ENCODE peak calls at places on chromosomes 12 and 14, in ten cellular contexts. X, C, E, V, P, J, G, M, Y and B are unnamed samples. For H3K4me1, the result is how much of the 10 kb centered on the place peaks cover.

GRCh38 chr14:88417594-88417993 is 32.1 kb downstream of the SPATA7 start:
- DNase-seq in X (no peak), C (no peak), E (no peak), V (no peak), P (peak), J (no peak), G (no peak), M (no peak), Y (no peak), B (no peak)

GRCh38 chr14:31596691-31597090 is 35.5 kb downstream of the NUBPL start:
- DNase-seq in X (peak), C (no peak), E (no peak), V (no peak), P (no peak), J (no peak), G (no peak), M (no peak), Y (no peak), B (no peak)

GRCh38 chr14:75198291-75198933 is 22.0 kb upstream of the TMED10 start:
- DNase-seq in X (no peak), C (peak), E (peak), V (no peak), P (no peak), J (peak), G (no peak), M (peak), Y (no peak), B (no peak)

GRCh38 chr14:64654072-64654899 is 49.9 kb upstream of the PLEKHG3 start:
- DNase-seq in X (peak), C (peak), E (no peak), V (no peak), P (peak), J (no peak), G (no peak), M (no peak), Y (no peak), B (no peak)

GRCh38 chr12:40342010-40342409 is 117.2 kb downstream of the LRRK2 start:
- DNase-seq in X (no peak), C (no peak), E (no peak), V (no peak), P (no peak), J (peak), G (no peak), M (no peak), Y (no peak), B (no peak)

GRCh38 chr12:18718462-18718861 is 19.4 kb downstream of the PLCZ1 start:
- DNase-seq in X (no peak), C (no peak), E (no peak), V (no peak), P (peak), J (no peak), G (no peak), M (no peak), Y (no peak), B (no peak)

GRCh38 chr14:91371990-91372375 is 45.6 kb downstream of the CCDC88C start:
- DNase-seq in X (no peak), C (no peak), E (no peak), V (no peak), P (no peak), J (no peak), G (no peak), M (no peak), Y (no peak), B (no peak)

GRCh38 chr12:114665411-114666181 is 18.4 kb downstream of the TBX3 start:
- DNase-seq in X (no peak), C (no peak), E (no peak), V (no peak), P (peak), J (no peak), G (peak), M (no peak), Y (no peak), B (no peak)

GRCh38 chr12:120469450-120470149 is at the start of gene SRSF9:
- DNase-seq in X (peak), C (peak), E (peak), V (peak), P (peak), J (peak), G (peak), M (peak), Y (peak), B (peak)

GRCh38 chr12:25324861-25325260 is 74.1 kb upstream of the KRAS start:
- DNase-seq in X (no peak), C (no peak), E (no peak), V (no peak), P (no peak), J (no peak), G (no peak), M (no peak), Y (no peak), B (no peak)

GRCh38 chr14:34806257-34806656 is 68.9 kb downstream of the BAZ1A start:
- DNase-seq in X (no peak), C (no peak), E (no peak), V (no peak), P (no peak), J (no peak), G (no peak), M (no peak), Y (no peak), B (no peak)

GRCh38 chr14:102262894-102263462 is 42.0 kb downstream of the MOK start:
- DNase-seq in X (peak), C (peak), E (no peak), V (no peak), P (peak), J (no peak), G (peak), M (no peak), Y (no peak), B (no peak)

GRCh38 chr12:93322784-93323183 is 54.9 kb upstream of the NUDT4 start:
- DNase-seq in X (peak), C (no peak), E (no peak), V (no peak), P (peak), J (no peak), G (no peak), M (no peak), Y (no peak), B (no peak)

GRCh38 chr12:111453071-111453989 is 47.6 kb downstream of the SH2B3 start:
- DNase-seq in X (no peak), C (no peak), E (no peak), V (no peak), P (no peak), J (peak), G (no peak), M (no peak), Y (no peak), B (peak)

GRCh38 chr14:99407416-99407815 is 73.2 kb downstream of the SETD3 start:
- DNase-seq in X (no peak), C (no peak), E (no peak), V (no peak), P (no peak), J (no peak), G (no peak), M (no peak), Y (no peak), B (peak)

GRCh38 chr12:112992541-112993398 is 14.5 kb downstream of the OAS2 start:
- DNase-seq in X (peak), C (peak), E (no peak), V (peak), P (peak), J (peak), G (peak), M (no peak), Y (peak), B (no peak)

GRCh38 chr14:97771340-97772045 is 974.3 kb downstream of the VRK1 start:
- DNase-seq in X (no peak), C (no peak), E (no peak), V (no peak), P (peak), J (no peak), G (no peak), M (no peak), Y (no peak), B (no peak)

GRCh38 chr14:93228550-93228949 is 21.5 kb downstream of the UBR7 start:
- DNase-seq in X (no peak), C (no peak), E (no peak), V (no peak), P (no peak), J (no peak), G (no peak), M (no peak), Y (no peak), B (no peak)

GRCh38 chr14:32938719-32939253 is at the start of gene NPAS3:
- DNase-seq in X (no peak), C (peak), E (no peak), V (no peak), P (no peak), J (no peak), G (peak), M (no peak), Y (no peak), B (no peak)

GRCh38 chr12:99648183-99648582 is 630 bp downstream of the GARIN6 start:
- DNase-seq in X (no peak), C (no peak), E (no peak), V (no peak), P (no peak), J (no peak), G (no peak), M (no peak), Y (no peak), B (no peak)

GRCh38 chr12:46266869-46267617 is 1.8 kb downstream of the SLC38A1 start:
- DNase-seq in X (peak), C (peak), E (peak), V (peak), P (peak), J (peak), G (peak), M (peak), Y (no peak), B (peak)

GRCh38 chr12:1217191-1217949 is 226.3 kb downstream of the ERC1 start:
- DNase-seq in X (peak), C (peak), E (no peak), V (no peak), P (peak), J (no peak), G (peak), M (no peak), Y (peak), B (no peak)

GRCh38 chr14:100116134-100116533 is 43.3 kb downstream of the DEGS2 start:
- DNase-seq in X (no peak), C (no peak), E (no peak), V (no peak), P (no peak), J (no peak), G (no peak), M (no peak), Y (no peak), B (no peak)

DNA sequence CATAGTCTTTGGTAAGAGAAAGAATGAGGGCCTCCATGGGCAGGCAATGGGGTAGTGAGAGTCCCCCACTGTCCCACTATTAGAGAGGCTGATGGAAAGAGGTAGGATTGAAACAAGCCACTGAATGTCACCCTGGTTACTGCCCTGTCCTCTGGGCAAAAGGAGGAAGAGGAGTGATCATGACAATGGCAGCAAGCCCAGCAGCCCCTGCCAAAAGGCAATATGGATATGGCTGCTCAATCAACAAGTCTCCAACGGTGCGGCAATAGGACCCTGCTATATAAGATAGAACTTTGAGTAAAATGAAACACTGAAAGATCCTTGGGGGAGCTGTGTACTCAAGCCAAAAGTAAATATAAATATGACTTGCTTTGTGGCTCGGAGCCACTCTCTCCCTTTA is 6.1 kb downstream of the POMT2 start:
- DNase-seq in X (no peak), C (no peak), E (no peak), V (no peak), P (peak), J (no peak), G (no peak), M (no peak), Y (no peak), B (no peak)
- H3K4me1 ChIP-seq in X (under half), C (under half), E (under half), V (under half), P (half or more), J (under half), G (under half), M (under half), Y (under half), B (under half)

GRCh38 chr12:53987748-53988147 is 2.8 kb downstream of the HOXC10 start:
- DNase-seq in X (no peak), C (no peak), E (no peak), V (no peak), P (no peak), J (no peak), G (no peak), M (no peak), Y (no peak), B (no peak)
- H3K27ac ChIP-seq in X (no peak), C (no peak), E (no peak), V (no peak), P (no peak), J (no peak), G (no peak), M (no peak), Y (peak), B (no peak)

DNA sequence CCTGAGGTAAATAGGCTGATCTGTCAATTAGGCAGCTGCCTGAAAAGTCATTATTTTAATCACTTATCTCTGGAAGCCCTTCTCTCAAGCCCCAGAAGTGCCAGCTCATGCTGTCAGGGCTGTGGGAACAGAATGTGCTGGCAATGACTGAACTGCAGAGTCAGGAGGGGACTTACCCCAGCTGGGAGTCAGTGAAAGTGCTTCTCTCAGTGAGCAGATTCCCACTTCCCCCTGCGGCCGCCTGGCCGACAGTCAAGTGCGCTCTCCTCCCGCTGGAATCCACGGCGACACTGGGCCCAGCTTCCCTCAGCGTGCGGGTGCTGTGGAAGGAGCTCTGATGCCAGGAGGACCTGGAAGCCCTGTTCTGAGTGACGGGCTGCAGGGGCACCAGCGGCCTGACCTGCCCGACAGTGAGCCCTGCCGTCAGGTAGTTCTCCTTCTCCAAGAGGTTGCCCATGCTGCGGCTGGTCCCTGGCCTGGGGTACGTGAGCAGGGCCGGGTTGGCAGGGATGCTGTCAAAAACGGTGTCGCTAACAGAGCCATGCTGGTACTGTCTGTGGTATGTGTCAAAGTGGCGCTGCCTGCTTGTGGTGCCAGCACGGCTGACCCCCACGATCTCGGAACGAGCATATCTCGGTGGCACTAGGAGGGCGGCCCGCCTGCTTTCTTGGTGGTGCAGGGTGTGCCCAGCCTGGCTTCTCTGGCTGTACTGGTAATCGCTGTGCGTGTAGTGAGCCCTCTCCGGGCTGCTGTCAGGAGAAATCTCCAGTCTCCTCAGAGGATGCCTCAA is 18.7 kb downstream of the PKP2 start:
- DNase-seq in X (no peak), C (peak), E (peak), V (no peak), P (no peak), J (no peak), G (no peak), M (peak), Y (no peak), B (no peak)
- H3K4me3 ChIP-seq in X (no peak), C (no peak), E (no peak), V (no peak), P (no peak), J (no peak), G (no peak), M (no peak), Y (no peak), B (no peak)

DNA sequence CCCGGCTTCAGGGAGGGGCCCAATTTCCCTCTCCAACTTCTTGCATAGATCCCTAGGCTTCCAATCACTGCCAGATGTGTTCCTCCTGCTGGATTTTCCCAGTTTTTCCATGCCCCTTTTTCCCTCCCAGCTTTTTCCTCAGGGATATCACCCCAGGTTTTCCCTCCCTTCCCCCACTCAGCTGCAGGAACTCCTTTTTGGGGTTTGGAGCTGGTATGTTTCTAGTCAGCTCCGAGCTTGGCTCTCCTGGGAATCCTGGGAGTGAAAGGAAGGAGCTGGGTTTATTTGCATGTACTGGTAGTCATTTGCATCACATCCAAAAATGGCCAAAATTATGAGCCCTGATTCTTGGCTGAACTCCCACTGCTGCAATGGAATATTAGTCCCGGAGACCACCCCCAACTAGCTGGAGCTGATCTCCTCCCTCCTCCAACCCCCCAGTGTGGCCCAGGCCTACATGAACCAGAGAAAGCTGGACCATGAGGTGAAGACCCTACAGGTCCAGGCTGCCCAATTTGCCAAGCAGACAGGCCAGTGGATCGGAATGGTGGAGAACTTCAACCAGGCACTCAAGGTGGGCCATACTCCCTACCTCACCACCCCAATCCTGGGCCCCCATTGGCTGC is 1.4 kb upstream of the RDH5 start:
- DNase-seq in X (no peak), C (peak), E (peak), V (no peak), P (no peak), J (no peak), G (no peak), M (no peak), Y (no peak), B (no peak)
- H3K4me1 ChIP-seq in X (under half), C (under half), E (under half), V (half or more), P (half or more), J (under half), G (under half), M (half or more), Y (under half), B (half or more)

GRCh38 chr12:57148469-57149308 is 1.3 kb upstream of the LRP1-AS start:
- DNase-seq in X (peak), C (peak), E (peak), V (peak), P (no peak), J (peak), G (no peak), M (peak), Y (no peak), B (peak)
- H3K27ac ChIP-seq in X (peak), C (no peak), E (peak), V (peak), P (no peak), J (peak), G (no peak), M (peak), Y (no peak), B (peak)

DNA sequence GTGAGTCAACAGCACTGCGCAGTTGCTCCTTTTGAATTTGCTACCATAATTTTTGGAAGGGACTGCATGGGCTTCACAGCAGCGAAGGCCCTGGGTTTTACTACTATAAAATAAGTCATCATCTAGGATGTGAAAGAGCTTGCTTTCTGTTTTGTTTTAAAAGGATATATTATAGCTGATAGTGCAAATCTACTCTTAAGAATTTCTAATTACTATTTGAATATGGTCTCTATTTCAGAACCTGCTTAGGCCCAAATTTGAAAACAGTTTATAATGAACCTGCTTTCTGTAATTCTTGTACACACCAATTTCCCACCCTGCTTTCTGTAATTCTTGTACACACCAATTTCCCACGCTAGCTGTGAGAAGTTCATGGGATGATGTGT is 73.0 kb downstream of the SRGAP1 start:
- DNase-seq in X (no peak), C (no peak), E (no peak), V (no peak), P (no peak), J (no peak), G (no peak), M (no peak), Y (no peak), B (no peak)
- H3K4me3 ChIP-seq in X (no peak), C (no peak), E (no peak), V (no peak), P (peak), J (no peak), G (no peak), M (no peak), Y (peak), B (no peak)

GRCh38 chr12:6234214-6234613 is 34.0 kb downstream of the CD9 start:
- DNase-seq in X (peak), C (no peak), E (no peak), V (no peak), P (no peak), J (no peak), G (no peak), M (no peak), Y (no peak), B (peak)

GRCh38 chr12:6233121-6233971 is 33.1 kb downstream of the CD9 start:
- DNase-seq in X (no peak), C (no peak), E (no peak), V (no peak), P (no peak), J (peak), G (no peak), M (peak), Y (no peak), B (no peak)

GRCh38 chr12:6235906-6236640 is 35.9 kb downstream of the CD9 start:
- DNase-seq in X (no peak), C (no peak), E (no peak), V (no peak), P (no peak), J (no peak), G (no peak), M (no peak), Y (no peak), B (peak)

GRCh38 chr12:6235499-6235898 is 35.3 kb downstream of the CD9 start:
- DNase-seq in X (no peak), C (no peak), E (no peak), V (peak), P (peak), J (peak), G (no peak), M (no peak), Y (no peak), B (peak)

DNA sequence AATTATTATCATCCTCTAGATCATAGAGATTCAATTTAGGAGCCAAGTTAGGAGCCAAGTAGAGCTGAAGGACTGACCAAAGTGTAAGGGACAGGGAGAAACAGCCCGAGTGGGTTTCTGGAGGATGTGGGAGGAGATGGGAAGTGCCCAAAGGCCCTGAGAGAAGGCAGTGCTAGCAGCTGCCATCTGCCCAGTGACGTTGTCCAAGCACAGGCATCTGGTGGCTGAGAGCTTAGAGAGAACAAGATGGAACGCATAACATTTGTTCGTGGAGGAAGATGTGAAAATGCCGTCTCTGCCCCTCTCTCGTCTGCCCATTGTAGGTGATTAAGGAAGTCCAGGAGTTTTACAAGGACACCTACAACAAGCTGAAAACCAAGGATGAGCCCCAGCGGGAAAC is 34.7 kb downstream of the CD9 start:
- DNase-seq in X (no peak), C (no peak), E (peak), V (no peak), P (no peak), J (no peak), G (no peak), M (no peak), Y (no peak), B (no peak)
- H3K4me1 ChIP-seq in X (under half), C (under half), E (under half), V (half or more), P (under half), J (under half), G (under half), M (under half), Y (under half), B (under half)

GRCh38 chr14:105315941-105316562 is 1.5 kb downstream of the PACS2 start:
- DNase-seq in X (no peak), C (no peak), E (no peak), V (no peak), P (peak), J (no peak), G (no peak), M (no peak), Y (no peak), B (no peak)

GRCh38 chr14:105317546-105317945 is 3.0 kb downstream of the PACS2 start:
- DNase-seq in X (peak), C (peak), E (peak), V (no peak), P (no peak), J (peak), G (no peak), M (no peak), Y (no peak), B (no peak)

GRCh38 chr14:105315211-105315721 is 718 bp downstream of the PACS2 start:
- DNase-seq in X (no peak), C (peak), E (no peak), V (peak), P (peak), J (no peak), G (peak), M (no peak), Y (no peak), B (no peak)

GRCh38 chr14:105316968-105317498 is 2.5 kb downstream of the PACS2 start:
- DNase-seq in X (no peak), C (no peak), E (no peak), V (no peak), P (no peak), J (peak), G (no peak), M (no peak), Y (no peak), B (no peak)

GRCh38 chr14:105316563-105316941 is 2.0 kb downstream of the PACS2 start:
- DNase-seq in X (no peak), C (no peak), E (no peak), V (no peak), P (no peak), J (no peak), G (no peak), M (no peak), Y (no peak), B (no peak)
- H3K27ac ChIP-seq in X (no peak), C (no peak), E (no peak), V (no peak), P (no peak), J (peak), G (no peak), M (no peak), Y (no peak), B (peak)